ENCODE peak calls at places on chromosome 12, in nine cellular contexts. F is astrocyte of the spinal cord, M is upper lobe of right lung, U is astrocyte, D is IMR-90, O is fibroblast of pulmonary artery, K is GM06990, P is lower leg skin, C is LNCaP clone FGC. J is an unnamed sample.

GRCh38 chr12:9843416-9843815 is 16.1 kb downstream of the KLRF1 start:
- DNase-seq in D (no peak), U (no peak), O (no peak), K (no peak), F (no peak), P (no peak), M (no peak), C (no peak), J (no peak)

GRCh38 chr12:118371354-118372282 is 1.1 kb downstream of the TAOK3 start:
- DNase-seq in P (peak; percentile 84), D (no peak), O (no peak), F (no peak), M (peak; percentile 70), U (no peak), C (no peak), K (peak; percentile 40), J (no peak)

GRCh38 chr12:107436836-107437235 is 248.8 kb upstream of the PWP1 start:
- DNase-seq in D (no peak), U (no peak), O (no peak), C (no peak), F (no peak), P (no peak), M (no peak), K (no peak), J (no peak)

GRCh38 chr12:113366827-113367226 is 8.4 kb downstream of the PLBD2 start:
- DNase-seq in F (no peak), K (no peak), C (no peak), U (no peak), M (no peak), P (no peak), D (no peak), O (no peak), J (no peak)

GRCh38 chr12:71565568-71565967 is 98.1 kb downstream of the ZFC3H1 start:
- DNase-seq in U (peak; percentile 4), C (no peak), F (no peak), M (no peak), K (no peak), O (no peak), D (no peak), P (no peak), J (no peak)

GRCh38 chr12:114882083-114882482 is 198.1 kb upstream of the TBX3 start:
- DNase-seq in K (no peak), M (no peak), O (no peak), F (no peak), P (no peak), U (no peak), D (no peak), C (no peak), J (no peak)

GRCh38 chr12:7114851-7115250 is 5.8 kb upstream of the C1RL start:
- DNase-seq in C (no peak), U (no peak), M (no peak), P (no peak), O (no peak), F (no peak), D (no peak), K (no peak), J (no peak)

GRCh38 chr12:92096346-92097136 is 49.1 kb downstream of the BTG1 start:
- DNase-seq in D (peak; percentile 12), P (no peak), K (no peak), C (no peak), F (peak; percentile 76), O (no peak), M (no peak), U (peak; percentile 48), J (peak; percentile 38)

GRCh38 chr12:131740626-131741025 is 29.7 kb downstream of the SFSWAP start:
- DNase-seq in K (no peak), C (no peak), O (no peak), P (no peak), D (no peak), F (no peak), M (no peak), U (no peak), J (no peak)

GRCh38 chr12:1553987-1554982 is 40.1 kb downstream of the FBXL14 start:
- DNase-seq in P (no peak), K (peak; percentile 82), D (no peak), O (no peak), F (no peak), U (no peak), M (peak; percentile 47), C (no peak), J (no peak)

GRCh38 chr12:113065126-113066007 is 8.8 kb downstream of the DTX1 start:
- DNase-seq in U (no peak), O (peak; percentile 7), F (no peak), K (no peak), P (no peak), C (no peak), D (no peak), M (peak; percentile 57), J (no peak)

GRCh38 chr12:9509464-9510166 is 98.1 kb downstream of the KLRB1 start:
- DNase-seq in P (no peak), F (peak; percentile 82), D (peak; percentile 73), C (peak; percentile 60), K (no peak), O (peak; percentile 56), M (no peak), U (no peak), J (peak; percentile 35)

DNA sequence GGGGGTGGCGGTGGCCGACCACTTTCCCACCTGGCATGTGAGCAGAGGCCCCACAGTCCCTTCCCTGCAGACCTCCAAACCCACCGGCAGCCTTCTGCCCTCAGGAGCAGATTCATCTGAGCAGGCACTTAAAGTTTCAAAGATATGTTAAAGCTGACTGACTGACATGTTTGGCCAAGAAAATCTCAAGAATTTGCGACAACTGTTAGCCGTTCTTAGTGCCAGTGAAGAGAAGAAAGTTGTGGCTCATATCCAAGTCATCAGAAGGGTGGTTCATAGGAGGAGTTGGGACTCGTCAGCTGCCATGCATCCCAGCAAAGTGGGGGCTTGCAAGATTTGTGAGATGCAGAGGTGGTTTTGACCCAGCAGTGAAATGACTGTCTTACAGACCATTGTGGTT is 27.2 kb downstream of the ELK3 start:
- DNase-seq in P (no peak), O (no peak), M (no peak), K (no peak), D (no peak), U (no peak), F (no peak), C (no peak), J (no peak)
- H3K4me3 ChIP-seq in P (no peak overlapping the region), O (no peak overlapping the region), M (no peak overlapping the region), K (no peak overlapping the region), D (no peak overlapping the region), U (no peak overlapping the region), F (no peak overlapping the region), C (no peak overlapping the region), J (no peak overlapping the region)

GRCh38 chr12:53185582-53186153 is 4.9 kb upstream of the CSAD start:
- DNase-seq in O (no peak), C (no peak), F (no peak), U (no peak), M (no peak), K (no peak), D (no peak), P (peak; percentile 62), J (no peak)
- H3K4me3 ChIP-seq in O (no peak overlapping the region), C (no peak overlapping the region), F (no peak overlapping the region), U (no peak overlapping the region), M (no peak overlapping the region), K (no peak overlapping the region), D (no peak overlapping the region), P (no peak overlapping the region), J (no peak overlapping the region)

DNA sequence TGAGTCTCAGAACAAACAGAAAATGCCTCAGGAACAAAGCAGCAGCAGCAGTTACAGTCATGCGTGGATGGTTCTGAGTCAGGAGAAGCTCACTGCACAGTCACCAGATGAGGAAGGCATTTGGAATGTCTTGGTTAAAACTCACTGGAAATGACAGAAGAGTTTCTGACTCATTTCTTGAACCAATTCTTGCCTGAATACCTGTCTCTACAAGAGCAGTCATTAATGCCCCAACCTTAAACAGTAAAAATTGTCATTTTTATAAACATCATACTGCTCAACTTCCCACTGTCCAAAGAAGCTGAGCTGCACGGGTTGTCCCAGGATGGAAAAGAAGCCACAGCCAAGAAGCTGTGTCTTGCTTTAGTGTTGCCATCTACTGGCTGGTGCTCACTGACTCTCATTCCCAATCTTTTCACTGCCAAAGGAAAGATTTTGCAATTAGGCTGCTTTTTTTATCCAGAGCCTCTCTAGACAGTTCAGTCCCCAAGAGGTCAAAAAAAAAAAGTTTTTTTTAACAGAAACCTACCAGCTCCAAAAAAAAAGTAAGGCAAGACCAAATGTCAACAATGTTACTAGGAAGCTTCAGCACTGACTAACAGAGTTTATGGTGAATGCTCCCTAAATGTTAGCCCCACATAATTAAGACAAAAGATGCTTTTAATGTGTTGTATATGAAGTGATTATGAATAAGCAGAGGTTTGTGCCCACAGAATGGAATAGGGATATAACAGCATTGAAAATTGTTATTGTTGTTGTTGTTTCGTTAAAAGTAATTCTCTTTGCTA is 40.4 kb downstream of the KICS2 start:
- DNase-seq in F (peak; percentile 97), D (peak; percentile 99), P (no peak), U (peak; percentile 99), M (no peak), O (peak; percentile 94), K (no peak), C (peak; percentile 39), J (peak; percentile 87)
- H3K4me3 ChIP-seq in F (no peak overlapping the region), D (peak overlapping the region; percentile 10), P (no peak overlapping the region), U (no peak overlapping the region), M (peak overlapping the region; percentile 14), O (peak overlapping the region; percentile 31), K (no peak overlapping the region), C (no peak overlapping the region), J (no peak overlapping the region)

GRCh38 chr12:111467092-111467861 is 61.6 kb downstream of the SH2B3 start:
- DNase-seq in F (peak; percentile 68), C (peak; percentile 3), O (peak; percentile 32), D (peak; percentile 65), P (no peak), U (peak; percentile 44), M (no peak), K (no peak), J (no peak)

GRCh38 chr12:111458773-111459172 is 53.0 kb downstream of the SH2B3 start:
- DNase-seq in O (no peak), M (no peak), U (no peak), P (peak; percentile 9), C (peak; percentile 15), F (no peak), D (no peak), K (no peak), J (no peak)

GRCh38 chr12:111457071-111457470 is 51.3 kb downstream of the SH2B3 start:
- DNase-seq in F (no peak), K (no peak), O (no peak), D (no peak), M (no peak), U (no peak), C (no peak), P (peak; percentile 56), J (no peak)

GRCh38 chr12:111457577-111457976 is 51.9 kb downstream of the SH2B3 start:
- DNase-seq in C (no peak), O (no peak), F (no peak), P (peak; percentile 36), D (no peak), K (no peak), M (no peak), U (no peak), J (no peak)

DNA sequence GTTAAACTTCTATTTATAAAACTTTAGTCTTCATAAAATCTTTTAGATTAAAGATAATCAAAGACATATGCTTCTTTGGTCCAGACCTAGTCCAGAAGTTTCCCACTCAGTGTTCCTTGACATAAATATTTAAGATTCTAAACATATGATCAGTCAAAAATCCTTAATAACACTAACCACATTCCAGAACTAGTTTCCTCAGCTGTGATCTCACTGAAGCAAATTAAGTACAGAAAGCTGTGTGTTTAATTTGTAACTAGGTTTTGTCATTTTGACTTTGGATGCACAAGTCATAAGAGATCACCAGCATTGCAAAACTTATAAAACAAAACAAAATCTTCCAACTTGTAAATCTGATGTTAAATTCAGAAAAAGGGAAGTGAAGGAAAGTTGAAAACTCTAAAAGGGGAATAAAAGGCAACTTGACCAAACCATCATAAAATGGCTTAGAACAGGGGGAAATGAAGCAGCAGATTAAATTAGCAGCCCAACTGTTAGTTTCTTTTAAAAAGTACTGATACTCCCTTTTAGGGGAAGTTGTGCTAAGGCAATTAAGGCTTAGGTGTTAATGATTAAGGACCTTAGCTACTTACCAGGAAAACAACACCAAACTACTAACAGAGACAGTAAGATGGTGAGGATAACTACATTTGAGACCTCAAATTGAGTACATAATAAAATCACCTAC is 56.6 kb downstream of the SH2B3 start:
- DNase-seq in K (no peak), P (no peak), F (peak; percentile 39), C (no peak), O (no peak), M (no peak), D (peak; percentile 87), U (peak; percentile 60), J (no peak)
- H3K4me3 ChIP-seq in K (no peak overlapping the region), P (no peak overlapping the region), F (no peak overlapping the region), C (no peak overlapping the region), O (no peak overlapping the region), M (no peak overlapping the region), D (no peak overlapping the region), U (no peak overlapping the region), J (no peak overlapping the region)

J was measured in skeletal muscle cell.